ENCODE peak calls at places on chromosomes 11 and 22, in eight cellular contexts. One of them, this sample, is unnamed.

GRCh38 chr11:93073026-93073425 is 103.6 kb downstream of the MTNR1B start:
- DNase-seq in pancreas: no peak
- DNase-seq in OCI-LY7: no peak
- DNase-seq in CD8-positive, alpha-beta memory T cell: no peak
- DNase-seq in right lobe of liver: no peak
- DNase-seq in effector memory CD4-positive, alpha-beta T cell: no peak
- DNase-seq in tibial artery: no peak
- DNase-seq in GM23248: no peak
- DNase-seq in this sample: no peak

GRCh38 chr11:17002543-17002942 is 11.7 kb downstream of the PLEKHA7 start:
- DNase-seq in tibial artery: no peak
- DNase-seq in GM23248: no peak
- DNase-seq in right lobe of liver: no peak
- DNase-seq in pancreas: no peak
- DNase-seq in OCI-LY7: no peak
- DNase-seq in effector memory CD4-positive, alpha-beta T cell: no peak
- DNase-seq in CD8-positive, alpha-beta memory T cell: no peak
- DNase-seq in this sample: no peak

GRCh38 chr11:1305558-1306056 is 3.8 kb downstream of the TOLLIP start:
- DNase-seq in tibial artery: no peak
- DNase-seq in OCI-LY7: no peak
- DNase-seq in pancreas: no peak
- DNase-seq in right lobe of liver: no peak
- DNase-seq in effector memory CD4-positive, alpha-beta T cell: no peak
- DNase-seq in CD8-positive, alpha-beta memory T cell: no peak
- DNase-seq in GM23248: no peak
- DNase-seq in this sample: no peak

GRCh38 chr22:38981659-38982007 is 514 bp upstream of the APOBEC3B start:
- DNase-seq in GM23248: no peak
- DNase-seq in pancreas: no peak
- DNase-seq in tibial artery: no peak
- DNase-seq in CD8-positive, alpha-beta memory T cell: no peak
- DNase-seq in right lobe of liver: peak
- DNase-seq in effector memory CD4-positive, alpha-beta T cell: no peak
- DNase-seq in OCI-LY7: no peak
- DNase-seq in this sample: peak

GRCh38 chr11:96748639-96749370 is 359.0 kb downstream of the JRKL start:
- DNase-seq in GM23248: peak
- DNase-seq in right lobe of liver: no peak
- DNase-seq in tibial artery: no peak
- DNase-seq in effector memory CD4-positive, alpha-beta T cell: no peak
- DNase-seq in CD8-positive, alpha-beta memory T cell: no peak
- DNase-seq in OCI-LY7: no peak
- DNase-seq in pancreas: no peak
- DNase-seq in this sample: peak

GRCh38 chr22:40325315-40325714 is 21.0 kb upstream of the ADSL start:
- DNase-seq in tibial artery: no peak
- DNase-seq in right lobe of liver: no peak
- DNase-seq in GM23248: no peak
- DNase-seq in CD8-positive, alpha-beta memory T cell: no peak
- DNase-seq in effector memory CD4-positive, alpha-beta T cell: peak
- DNase-seq in pancreas: no peak
- DNase-seq in OCI-LY7: no peak
- DNase-seq in this sample: no peak

GRCh38 chr22:39559456-39560105 is 11.0 kb upstream of the CACNA1I start:
- DNase-seq in CD8-positive, alpha-beta memory T cell: no peak
- DNase-seq in right lobe of liver: no peak
- DNase-seq in tibial artery: no peak
- DNase-seq in GM23248: peak
- DNase-seq in effector memory CD4-positive, alpha-beta T cell: no peak
- DNase-seq in OCI-LY7: peak
- DNase-seq in pancreas: no peak
- DNase-seq in this sample: no peak

GRCh38 chr11:27213232-27213660 is 149.8 kb downstream of the CCDC34 start:
- DNase-seq in pancreas: no peak
- DNase-seq in OCI-LY7: no peak
- DNase-seq in right lobe of liver: no peak
- DNase-seq in effector memory CD4-positive, alpha-beta T cell: no peak
- DNase-seq in GM23248: peak
- DNase-seq in CD8-positive, alpha-beta memory T cell: no peak
- DNase-seq in tibial artery: no peak
- DNase-seq in this sample: peak

GRCh38 chr11:197741-198235 is 4.9 kb downstream of the SCGB1C1 start:
- DNase-seq in OCI-LY7: no peak
- DNase-seq in tibial artery: no peak
- DNase-seq in pancreas: no peak
- DNase-seq in GM23248: no peak
- DNase-seq in effector memory CD4-positive, alpha-beta T cell: no peak
- DNase-seq in right lobe of liver: no peak
- DNase-seq in CD8-positive, alpha-beta memory T cell: no peak
- DNase-seq in this sample: no peak

GRCh38 chr11:13260963-13261599 is 16.5 kb upstream of the BMAL1 start:
- DNase-seq in GM23248: peak
- DNase-seq in right lobe of liver: no peak
- DNase-seq in pancreas: no peak
- DNase-seq in tibial artery: peak
- DNase-seq in OCI-LY7: no peak
- DNase-seq in effector memory CD4-positive, alpha-beta T cell: no peak
- DNase-seq in CD8-positive, alpha-beta memory T cell: no peak
- DNase-seq in this sample: no peak

GRCh38 chr11:11461473-11461872 is 108.4 kb upstream of the CSNK2A3 start:
- DNase-seq in right lobe of liver: no peak
- DNase-seq in CD8-positive, alpha-beta memory T cell: no peak
- DNase-seq in pancreas: no peak
- DNase-seq in OCI-LY7: no peak
- DNase-seq in effector memory CD4-positive, alpha-beta T cell: no peak
- DNase-seq in tibial artery: no peak
- DNase-seq in GM23248: no peak
- DNase-seq in this sample: no peak

GRCh38 chr11:122748968-122749687 is 89.2 kb upstream of the CRTAM start:
- DNase-seq in tibial artery: peak
- DNase-seq in CD8-positive, alpha-beta memory T cell: no peak
- DNase-seq in pancreas: no peak
- DNase-seq in right lobe of liver: no peak
- DNase-seq in effector memory CD4-positive, alpha-beta T cell: peak
- DNase-seq in GM23248: peak
- DNase-seq in OCI-LY7: peak
- DNase-seq in this sample: peak

GRCh38 chr22:37628830-37629229 is 10.6 kb upstream of the SH3BP1 start:
- DNase-seq in right lobe of liver: no peak
- DNase-seq in GM23248: no peak
- DNase-seq in CD8-positive, alpha-beta memory T cell: no peak
- DNase-seq in OCI-LY7: no peak
- DNase-seq in effector memory CD4-positive, alpha-beta T cell: no peak
- DNase-seq in pancreas: no peak
- DNase-seq in tibial artery: no peak
- DNase-seq in this sample: no peak

GRCh38 chr11:129041611-129042018 is 98.9 kb upstream of the TP53AIP1 start:
- DNase-seq in effector memory CD4-positive, alpha-beta T cell: no peak
- DNase-seq in tibial artery: no peak
- DNase-seq in CD8-positive, alpha-beta memory T cell: no peak
- DNase-seq in pancreas: no peak
- DNase-seq in right lobe of liver: no peak
- DNase-seq in OCI-LY7: no peak
- DNase-seq in GM23248: peak
- DNase-seq in this sample: no peak

GRCh38 chr22:26610983-26611382 is 6.8 kb downstream of the CRYBB1 start:
- DNase-seq in OCI-LY7: no peak
- DNase-seq in CD8-positive, alpha-beta memory T cell: no peak
- DNase-seq in pancreas: no peak
- DNase-seq in effector memory CD4-positive, alpha-beta T cell: no peak
- DNase-seq in right lobe of liver: no peak
- DNase-seq in GM23248: peak
- DNase-seq in tibial artery: no peak
- DNase-seq in this sample: no peak

GRCh38 chr22:49011379-49011768 is 816.3 kb downstream of the BRD1 start:
- DNase-seq in GM23248: no peak
- DNase-seq in OCI-LY7: no peak
- DNase-seq in tibial artery: peak
- DNase-seq in right lobe of liver: peak
- DNase-seq in effector memory CD4-positive, alpha-beta T cell: no peak
- DNase-seq in pancreas: no peak
- DNase-seq in CD8-positive, alpha-beta memory T cell: no peak
- DNase-seq in this sample: no peak

GRCh38 chr22:25368271-25368670 is 148.8 kb downstream of the CRYBB2 start:
- DNase-seq in GM23248: peak
- DNase-seq in pancreas: no peak
- DNase-seq in tibial artery: no peak
- DNase-seq in CD8-positive, alpha-beta memory T cell: no peak
- DNase-seq in effector memory CD4-positive, alpha-beta T cell: no peak
- DNase-seq in right lobe of liver: no peak
- DNase-seq in OCI-LY7: no peak
- DNase-seq in this sample: peak

GRCh38 chr11:88281317-88281712 is 56.2 kb downstream of the CTSC start:
- DNase-seq in pancreas: no peak
- DNase-seq in CD8-positive, alpha-beta memory T cell: no peak
- DNase-seq in OCI-LY7: no peak
- DNase-seq in GM23248: peak
- DNase-seq in right lobe of liver: no peak
- DNase-seq in tibial artery: no peak
- DNase-seq in effector memory CD4-positive, alpha-beta T cell: no peak
- DNase-seq in this sample: no peak

DNA sequence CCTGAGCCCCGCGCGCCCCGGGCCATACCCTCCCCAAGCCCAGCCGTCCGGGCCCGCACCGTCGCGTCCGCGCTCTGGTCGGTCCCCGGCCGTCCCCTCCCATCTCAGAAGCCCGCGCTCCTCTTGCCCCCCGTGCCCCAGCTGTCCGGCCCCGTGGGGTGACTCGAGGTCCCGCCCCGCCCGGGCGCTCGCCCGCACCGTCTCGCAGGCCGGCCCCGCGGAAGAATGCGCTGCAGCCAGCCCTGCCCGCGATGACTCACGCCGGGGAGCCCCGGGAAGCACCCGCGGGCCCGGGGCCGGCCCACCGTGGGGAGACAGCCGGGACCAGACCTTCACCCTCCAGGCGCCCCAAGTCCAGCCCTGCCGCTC is 275 bp upstream of the PHLDA2 start:
- DNase-seq in tibial artery: peak
- DNase-seq in pancreas: no peak
- DNase-seq in CD8-positive, alpha-beta memory T cell: peak
- DNase-seq in GM23248: peak
- DNase-seq in right lobe of liver: peak
- DNase-seq in effector memory CD4-positive, alpha-beta T cell: peak
- DNase-seq in OCI-LY7: no peak
- DNase-seq in this sample: peak
- H3K4me3 ChIP-seq in tibial artery: peak
- H3K4me3 ChIP-seq in pancreas: no peak
- H3K4me3 ChIP-seq in CD8-positive, alpha-beta memory T cell: peak
- H3K4me3 ChIP-seq in GM23248: peak
- H3K4me3 ChIP-seq in right lobe of liver: peak
- H3K4me3 ChIP-seq in effector memory CD4-positive, alpha-beta T cell: peak
- H3K4me3 ChIP-seq in OCI-LY7: no peak
- H3K4me3 ChIP-seq in this sample: peak

GRCh38 chr11:107561688-107562087 is 3.8 kb downstream of the ALKBH8 start:
- DNase-seq in OCI-LY7: no peak
- DNase-seq in pancreas: no peak
- DNase-seq in CD8-positive, alpha-beta memory T cell: no peak
- DNase-seq in GM23248: peak
- DNase-seq in tibial artery: no peak
- DNase-seq in right lobe of liver: no peak
- DNase-seq in effector memory CD4-positive, alpha-beta T cell: no peak
- DNase-seq in this sample: peak
- H3K27ac ChIP-seq in OCI-LY7: no peak
- H3K27ac ChIP-seq in pancreas: no peak
- H3K27ac ChIP-seq in CD8-positive, alpha-beta memory T cell: no peak
- H3K27ac ChIP-seq in GM23248: peak
- H3K27ac ChIP-seq in tibial artery: no peak
- H3K27ac ChIP-seq in right lobe of liver: no peak
- H3K27ac ChIP-seq in effector memory CD4-positive, alpha-beta T cell: no peak
- H3K27ac ChIP-seq in this sample: no peak

DNA sequence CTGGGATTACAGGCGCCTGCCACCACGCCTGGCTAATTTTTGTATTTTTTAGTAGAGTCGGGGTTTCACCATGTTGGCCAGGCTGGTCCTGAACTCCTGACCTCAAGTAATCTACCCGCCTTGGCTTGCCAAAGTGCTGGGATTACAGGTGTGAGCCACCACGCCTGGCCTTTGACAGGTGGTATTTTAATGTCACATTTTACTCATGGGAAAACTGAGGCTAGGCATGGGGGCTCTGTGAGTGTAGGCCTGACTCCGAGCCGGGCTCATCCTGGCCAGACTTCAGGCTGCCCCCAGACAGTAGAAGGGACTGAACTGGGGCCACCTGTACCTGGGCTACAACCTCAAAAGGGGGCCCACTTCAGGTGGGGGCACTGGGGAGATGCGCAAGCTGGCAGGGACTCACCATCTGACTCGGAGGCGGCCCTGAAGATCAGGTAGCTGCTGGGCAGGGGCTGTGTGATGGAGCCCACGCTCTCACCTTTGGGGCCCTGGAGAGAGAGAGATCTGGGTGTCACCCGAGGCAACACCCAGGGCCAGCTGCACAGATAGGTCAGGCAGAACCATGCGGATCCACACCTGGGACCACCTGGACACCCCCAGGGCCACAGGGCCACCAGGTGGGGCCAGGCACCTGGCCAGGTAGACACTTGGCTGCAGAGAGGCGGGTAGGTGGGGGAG is 45.8 kb downstream of the OSBPL5 start:
- DNase-seq in GM23248: no peak
- DNase-seq in OCI-LY7: no peak
- DNase-seq in tibial artery: peak
- DNase-seq in CD8-positive, alpha-beta memory T cell: no peak
- DNase-seq in pancreas: no peak
- DNase-seq in right lobe of liver: peak
- DNase-seq in effector memory CD4-positive, alpha-beta T cell: no peak
- DNase-seq in this sample: no peak
- H3K4me3 ChIP-seq in GM23248: no peak
- H3K4me3 ChIP-seq in OCI-LY7: no peak
- H3K4me3 ChIP-seq in tibial artery: no peak
- H3K4me3 ChIP-seq in CD8-positive, alpha-beta memory T cell: no peak
- H3K4me3 ChIP-seq in pancreas: no peak
- H3K4me3 ChIP-seq in right lobe of liver: no peak
- H3K4me3 ChIP-seq in effector memory CD4-positive, alpha-beta T cell: no peak
- H3K4me3 ChIP-seq in this sample: no peak

DNA sequence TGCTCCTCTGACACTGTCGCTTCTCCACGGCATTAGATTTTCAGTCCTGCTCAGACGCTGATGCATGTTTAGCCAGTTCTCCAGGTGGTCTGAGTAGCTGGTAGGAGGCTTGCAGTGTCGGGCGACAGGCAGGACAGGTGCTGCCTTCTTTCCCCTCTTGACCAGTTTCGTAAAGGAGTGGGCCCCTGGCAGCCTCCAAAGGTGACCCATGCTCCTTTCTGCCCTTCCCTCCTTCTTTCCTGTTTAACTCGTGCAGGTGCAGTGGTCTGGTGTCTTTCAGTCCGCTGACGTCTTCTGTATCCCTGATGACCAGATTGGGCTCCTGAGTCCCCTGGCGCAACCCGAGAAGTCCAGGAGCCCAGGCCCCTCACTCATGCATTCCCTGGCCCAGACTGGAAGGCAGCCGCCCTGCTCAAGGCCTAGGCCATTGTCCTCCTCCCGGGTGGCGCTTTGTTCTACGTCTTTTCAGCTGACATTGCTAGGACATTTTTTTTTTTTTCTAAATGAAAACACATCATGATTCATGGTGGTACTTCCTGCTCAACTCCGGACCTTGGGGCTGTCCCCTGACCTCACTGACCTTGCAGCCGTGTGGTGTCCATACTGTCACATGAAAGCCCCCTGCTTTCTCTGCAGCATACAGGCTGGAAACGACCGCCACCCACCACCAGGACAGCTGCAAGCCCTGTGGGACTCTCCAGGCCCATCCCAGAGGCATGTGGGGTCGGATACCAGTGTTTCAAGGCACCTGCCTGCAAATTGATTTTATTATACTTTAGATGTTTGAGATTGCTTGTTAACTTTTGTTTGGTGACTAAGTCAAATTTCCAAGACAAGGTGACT is 25.5 kb upstream of the TXNRD2 start:
- DNase-seq in effector memory CD4-positive, alpha-beta T cell: no peak
- DNase-seq in OCI-LY7: no peak
- DNase-seq in pancreas: no peak
- DNase-seq in CD8-positive, alpha-beta memory T cell: no peak
- DNase-seq in right lobe of liver: no peak
- DNase-seq in tibial artery: no peak
- DNase-seq in GM23248: no peak
- DNase-seq in this sample: no peak
- H3K27ac ChIP-seq in effector memory CD4-positive, alpha-beta T cell: no peak
- H3K27ac ChIP-seq in OCI-LY7: no peak
- H3K27ac ChIP-seq in pancreas: no peak
- H3K27ac ChIP-seq in CD8-positive, alpha-beta memory T cell: no peak
- H3K27ac ChIP-seq in right lobe of liver: no peak
- H3K27ac ChIP-seq in tibial artery: no peak
- H3K27ac ChIP-seq in GM23248: no peak
- H3K27ac ChIP-seq in this sample: peak